ENCODE peak calls at places on chromosomes 1 and 21, in eight cellular contexts. D is cardiac muscle cell, O is choroid plexus epithelial cell, I is suprapubic skin, B is bronchial epithelial cell, E is dorsolateral prefrontal cortex, Z is hepatocyte, K is BJ. H is an unnamed sample.

GRCh38 chr1:38292969-38293368 is 246.4 kb upstream of the POU3F1 start:
- DNase-seq in K (no peak), E (no peak), O (no peak), Z (no peak), B (no peak), I (no peak), D (no peak), H (no peak)

GRCh38 chr21:26170471-26171309 is at the start of gene APP:
- DNase-seq in Z (peak), O (peak), K (no peak), E (peak), B (no peak), I (peak), D (peak), H (peak)

GRCh38 chr1:24089027-24089742 is 22.8 kb downstream of the MYOM3 start:
- DNase-seq in Z (no peak), I (no peak), K (no peak), B (no peak), E (no peak), D (no peak), O (no peak), H (no peak)

GRCh38 chr1:7207875-7208646 is 422.8 kb downstream of the CAMTA1 start:
- DNase-seq in E (peak), D (peak), B (peak), O (peak), Z (peak), I (no peak), K (no peak), H (peak)

GRCh38 chr1:7616076-7616833 is 154.8 kb upstream of the VAMP3 start:
- DNase-seq in B (peak), I (no peak), Z (peak), O (peak), K (no peak), D (peak), E (peak), H (peak)

GRCh38 chr1:228148971-228149340 is 774 bp upstream of the GJC2 start:
- DNase-seq in O (no peak), I (no peak), E (peak), K (no peak), Z (peak), B (no peak), D (no peak), H (no peak)

GRCh38 chr1:212482352-212483153 is 49.8 kb downstream of the NENF start:
- DNase-seq in B (no peak), I (no peak), K (no peak), Z (peak), E (no peak), D (no peak), O (peak), H (no peak)

GRCh38 chr1:58883888-58884482 is 100.1 kb upstream of the JUN start:
- DNase-seq in I (no peak), Z (no peak), D (peak), E (no peak), K (no peak), B (no peak), O (peak), H (no peak)

GRCh38 chr1:153364766-153365678 is 7.4 kb downstream of the S100A9 start:
- DNase-seq in E (no peak), B (peak), K (no peak), Z (no peak), O (no peak), D (no peak), I (peak), H (no peak)

GRCh38 chr1:1758059-1758621 is 20.1 kb downstream of the NADK start:
- DNase-seq in E (peak), Z (no peak), I (no peak), O (no peak), D (no peak), B (no peak), K (no peak), H (no peak)

GRCh38 chr1:205669341-205670142 is 10.8 kb downstream of the SLC45A3 start:
- DNase-seq in Z (no peak), I (no peak), O (no peak), E (no peak), D (no peak), K (no peak), B (no peak), H (peak)

GRCh38 chr1:3312894-3313578 is 141.4 kb upstream of the ARHGEF16 start:
- DNase-seq in Z (peak), B (peak), E (peak), D (peak), O (peak), K (peak), I (peak), H (no peak)

GRCh38 chr21:33419538-33420123 is 16.4 kb downstream of the IFNGR2 start:
- DNase-seq in B (no peak), E (no peak), Z (no peak), D (peak), K (no peak), O (peak), I (no peak), H (no peak)

GRCh38 chr21:41950941-41951408 is 2.8 kb downstream of the C2CD2 start:
- DNase-seq in K (no peak), E (no peak), D (no peak), O (no peak), I (no peak), Z (no peak), B (no peak), H (no peak)

GRCh38 chr1:6330410-6330827 is 63.1 kb downstream of the ACOT7 start:
- DNase-seq in I (no peak), E (peak), D (peak), B (no peak), O (no peak), K (peak), Z (peak), H (no peak)

GRCh38 chr1:112718691-112719418 is 3.7 kb upstream of the PPM1J start:
- DNase-seq in O (peak), Z (peak), E (peak), D (peak), I (peak), B (peak), K (no peak), H (peak)

GRCh38 chr1:34656706-34657105 is 98.1 kb upstream of the GJB5 start:
- DNase-seq in Z (no peak), I (no peak), B (no peak), E (no peak), D (no peak), O (no peak), K (no peak), H (no peak)

GRCh38 chr21:37877888-37878684 is 38.2 kb downstream of the KCNJ6 start:
- DNase-seq in I (no peak), K (no peak), D (no peak), O (no peak), B (no peak), E (no peak), Z (no peak), H (no peak)

GRCh38 chr1:210250665-210250997 is 18.0 kb downstream of the SERTAD4 start:
- DNase-seq in O (no peak), B (no peak), I (peak), K (no peak), D (peak), Z (peak), E (peak), H (no peak)

GRCh38 chr1:42933610-42934009 is 25.1 kb downstream of the SLC2A1 start:
- DNase-seq in K (no peak), E (no peak), I (peak), Z (no peak), O (no peak), B (no peak), D (no peak), H (peak)

GRCh38 chr1:205791568-205792180 is 16.4 kb upstream of the RAB29 start:
- DNase-seq in D (peak), K (no peak), Z (peak), O (peak), I (no peak), B (peak), E (peak), H (peak)

GRCh38 chr21:43188712-43189151 is 19.9 kb downstream of the CRYAA start:
- DNase-seq in I (peak), E (no peak), B (no peak), Z (no peak), D (no peak), K (no peak), O (no peak), H (no peak)

GRCh38 chr1:200034821-200035396 is 7.4 kb downstream of the NR5A2 start:
- DNase-seq in O (no peak), E (no peak), K (no peak), D (peak), B (peak), I (no peak), Z (peak), H (no peak)

GRCh38 chr1:5504364-5504740 is 487.9 kb downstream of the NPHP4 start:
- DNase-seq in K (no peak), I (no peak), O (no peak), E (peak), B (peak), D (no peak), Z (no peak), H (no peak)

GRCh38 chr1:184753608-184754478 is 815 bp downstream of the EDEM3 start:
- DNase-seq in O (peak), Z (peak), E (peak), B (peak), D (peak), I (no peak), K (no peak), H (peak)

GRCh38 chr1:158180741-158181576 is at the start of gene CD1D:
- DNase-seq in I (no peak), B (peak), Z (peak), D (peak), O (peak), E (peak), K (no peak), H (peak)

GRCh38 chr1:147726161-147726560 is 34.2 kb downstream of the GJA5 start:
- DNase-seq in K (no peak), Z (no peak), B (no peak), O (no peak), E (no peak), I (no peak), D (no peak), H (no peak)

GRCh38 chr1:8702848-8703810 is 114.3 kb downstream of the RERE start:
- DNase-seq in I (peak), Z (peak), B (peak), D (peak), K (peak), O (peak), E (peak), H (peak)

GRCh38 chr1:104989012-104989411 is 1239.3 kb downstream of the AMY1C start:
- DNase-seq in D (no peak), E (no peak), I (no peak), K (no peak), Z (no peak), O (no peak), B (no peak), H (no peak)

GRCh38 chr1:230185076-230186001 is 118.3 kb downstream of the GALNT2 start:
- DNase-seq in I (no peak), Z (no peak), B (peak), E (no peak), D (no peak), K (no peak), O (peak), H (no peak)

GRCh38 chr1:19596065-19596718 is 47.9 kb upstream of the NBL1 start:
- DNase-seq in K (no peak), D (peak), I (no peak), O (no peak), E (no peak), B (no peak), Z (peak), H (no peak)

GRCh38 chr1:232316864-232317263 is 313.1 kb downstream of the SIPA1L2 start:
- DNase-seq in E (no peak), O (peak), K (peak), D (no peak), Z (no peak), I (no peak), B (peak), H (no peak)

GRCh38 chr1:84467298-84467697 is 11.8 kb upstream of the RPF1 start:
- DNase-seq in E (no peak), O (no peak), Z (no peak), D (no peak), K (no peak), I (no peak), B (peak), H (no peak)

GRCh38 chr1:38044224-38045215 is 2.1 kb downstream of the POU3F1 start:
- DNase-seq in Z (no peak), D (no peak), O (no peak), I (no peak), E (no peak), K (no peak), B (no peak), H (no peak)

GRCh38 chr1:207849016-207849415 is 61.9 kb downstream of the CD34 start:
- DNase-seq in B (no peak), Z (no peak), K (no peak), E (no peak), D (no peak), I (no peak), O (no peak), H (no peak)

GRCh38 chr1:32684167-32684811 is 18.3 kb downstream of the SYNC start:
- DNase-seq in B (no peak), I (no peak), O (peak), D (peak), E (no peak), K (peak), Z (peak), H (no peak)

DNA sequence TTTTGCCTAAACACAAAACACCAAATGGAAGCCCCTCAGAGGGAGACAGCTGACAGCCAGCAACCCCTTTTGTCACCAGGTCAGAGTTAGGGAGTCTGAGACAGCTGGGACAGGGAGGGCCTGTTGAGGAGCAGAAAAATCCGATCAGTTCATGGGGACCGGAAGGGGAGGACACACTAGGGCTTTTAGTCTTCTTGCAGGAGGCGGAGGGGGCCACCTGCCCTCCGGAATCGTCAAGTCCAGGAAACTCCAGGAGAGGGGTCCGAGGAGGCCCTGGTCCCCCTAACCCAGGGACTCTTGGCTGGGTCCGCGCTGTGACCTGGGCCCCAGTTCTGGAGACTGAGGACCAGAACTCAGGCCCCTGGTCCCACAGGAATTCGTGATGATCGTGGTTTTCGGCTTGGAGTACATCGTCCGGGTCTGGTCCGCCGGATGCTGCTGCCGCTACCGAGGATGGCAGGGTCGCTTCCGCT is 34.2 kb downstream of the KCNQ4 start:
- DNase-seq in O (no peak), D (no peak), Z (no peak), K (no peak), I (no peak), B (no peak), E (no peak), H (peak)
- H3K4me3 ChIP-seq in O (no peak), D (no peak), Z (no peak), K (peak), I (peak), B (no peak), E (peak), H (peak)

DNA sequence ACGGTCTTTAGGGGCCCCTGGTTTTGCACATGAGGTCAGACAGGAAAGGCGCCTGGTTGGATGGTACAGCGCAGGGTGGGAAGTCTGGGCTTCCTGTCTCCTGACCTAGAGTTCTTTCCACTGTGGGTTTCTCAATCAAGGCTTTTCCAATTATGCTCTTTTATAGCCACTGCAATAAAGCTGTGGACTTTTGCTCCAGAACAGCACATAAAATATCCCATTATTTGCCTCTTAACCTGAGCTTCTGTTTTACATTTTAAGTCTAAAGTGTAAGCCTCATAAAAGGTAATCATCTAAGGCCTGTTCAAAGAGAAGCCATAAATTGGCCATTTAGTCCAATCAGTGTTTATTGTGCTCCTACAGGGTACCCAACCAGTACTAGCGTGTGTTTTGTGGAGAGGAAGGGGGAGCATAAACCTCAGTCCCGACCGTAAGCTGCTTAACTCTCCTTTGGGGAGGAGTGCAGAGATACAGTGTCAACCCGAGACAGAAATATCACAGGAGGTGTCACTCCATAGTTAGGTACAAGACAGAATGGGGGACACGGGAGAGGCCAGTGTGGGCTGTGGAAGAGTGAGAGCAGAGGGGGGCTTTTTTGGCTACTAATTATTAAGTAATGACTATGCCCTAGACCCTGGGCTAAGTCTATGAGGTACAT is 270.0 kb downstream of the TRABD2B start:
- DNase-seq in K (no peak), B (no peak), Z (peak), I (no peak), O (peak), D (no peak), E (no peak), H (no peak)
- TF ChIP-seq CTCF in K (no peak), B (no peak), Z (no peak), I (no peak), O (no peak), D (no peak), E (no peak), H (no peak)

GRCh38 chr1:67166196-67166595 is at the start of gene IL23R:
- DNase-seq in I (no peak), K (no peak), D (no peak), B (no peak), Z (no peak), O (no peak), E (no peak), H (peak)
- H3K4me3 ChIP-seq in I (no peak), K (no peak), D (no peak), B (no peak), Z (no peak), O (no peak), E (no peak), H (peak)

GRCh38 chr1:97192872-97193572 is 471.4 kb downstream of the PTBP2 start:
- DNase-seq in O (peak), D (peak), E (no peak), I (no peak), K (peak), Z (peak), B (peak), H (peak)
- TF ChIP-seq CTCF in O (peak), D (no peak), E (no peak), I (no peak), K (peak), Z (peak), B (peak), H (no peak)

DNA sequence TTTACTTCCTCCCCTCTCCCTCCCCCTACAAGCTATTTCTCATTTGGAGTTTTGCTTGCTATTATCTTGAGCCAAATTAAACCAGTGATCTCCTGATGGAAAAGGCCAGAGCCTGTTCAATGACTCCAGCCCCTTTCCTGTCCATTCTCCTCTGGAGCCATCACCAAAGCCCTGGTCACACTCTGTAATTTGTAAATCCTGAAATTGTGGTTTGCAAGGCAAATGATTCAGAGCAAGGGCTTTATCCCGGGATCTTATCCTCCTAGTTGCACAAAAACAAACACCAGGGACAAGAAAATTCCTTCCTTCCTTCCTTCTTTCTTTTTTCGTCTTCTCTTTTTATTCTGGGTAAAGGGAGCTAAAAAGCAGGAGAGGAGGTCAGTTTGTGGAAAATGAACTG is 366.1 kb upstream of the ST6GALNAC5 start:
- DNase-seq in I (no peak), K (no peak), B (no peak), D (no peak), Z (no peak), E (no peak), O (no peak), H (no peak)
- H3K4me3 ChIP-seq in I (no peak), K (no peak), B (no peak), D (no peak), Z (no peak), E (no peak), O (no peak), H (no peak)

GRCh38 chr21:46096997-46097825 is 701 bp upstream of the COL6A2 start:
- DNase-seq in O (no peak), Z (peak), K (no peak), B (no peak), I (no peak), E (no peak), D (no peak), H (no peak)

GRCh38 chr21:46096596-46096981 is 1.3 kb upstream of the COL6A2 start:
- DNase-seq in I (no peak), K (no peak), D (no peak), B (no peak), E (no peak), Z (no peak), O (no peak), H (no peak)

GRCh38 chr21:46098303-46099141 is 610 bp downstream of the COL6A2 start:
- DNase-seq in I (peak), E (no peak), Z (peak), O (no peak), K (no peak), B (no peak), D (peak), H (no peak)

GRCh38 chr21:46099476-46099875 is 1.6 kb downstream of the COL6A2 start:
- DNase-seq in D (peak), O (peak), Z (peak), E (no peak), I (peak), K (no peak), B (no peak), H (no peak)

GRCh38 chr21:46097826-46098286 is at the start of gene COL6A2:
- DNase-seq in B (no peak), Z (peak), D (peak), K (no peak), O (peak), I (peak), E (no peak), H (no peak)
- TF ChIP-seq CTCF in B (no peak), Z (peak), D (peak), K (no peak), O (no peak), I (peak), E (no peak), H (no peak)

GRCh38 chr1:156963621-156964020 is 43.2 kb downstream of the LRRC71 start:
- DNase-seq in O (peak), E (no peak), Z (no peak), D (no peak), I (no peak), B (no peak), K (no peak), H (peak)
- H3K4me3 ChIP-seq in O (no peak), E (no peak), Z (no peak), D (no peak), I (no peak), B (no peak), K (no peak), H (no peak)

GRCh38 chr1:63323866-63324778 is 1.8 kb downstream of the FOXD3 start:
- DNase-seq in O (no peak), B (no peak), K (no peak), E (no peak), I (no peak), D (no peak), Z (peak), H (no peak)
- TF ChIP-seq CTCF in O (no peak), B (no peak), K (no peak), E (no peak), I (no peak), D (no peak), Z (no peak), H (no peak)

GRCh38 chr21:35561076-35561475 is 499.2 kb downstream of the SETD4 start:
- DNase-seq in O (no peak), E (no peak), I (no peak), K (no peak), Z (no peak), D (no peak), B (no peak), H (no peak)

GRCh38 chr21:35559881-35560280 is 500.4 kb downstream of the SETD4 start:
- DNase-seq in E (no peak), D (peak), Z (no peak), B (no peak), K (no peak), I (no peak), O (peak), H (no peak)

GRCh38 chr21:35562876-35563275 is 497.4 kb downstream of the SETD4 start:
- DNase-seq in O (no peak), I (no peak), K (no peak), Z (no peak), D (peak), B (no peak), E (no peak), H (no peak)

GRCh38 chr21:35556536-35556935 is 503.8 kb downstream of the SETD4 start:
- DNase-seq in E (no peak), B (no peak), D (no peak), O (no peak), I (no peak), K (no peak), Z (no peak), H (no peak)

GRCh38 chr21:35559128-35559831 is 501.0 kb downstream of the SETD4 start:
- DNase-seq in B (peak), K (peak), O (peak), E (no peak), Z (peak), I (no peak), D (peak), H (no peak)
- H3K4me3 ChIP-seq in B (no peak), K (no peak), O (no peak), E (no peak), Z (no peak), I (no peak), D (no peak), H (no peak)